ENCODE peak calls at places on chromosomes 3 and 15, in seven cellular contexts. X is stimulated activated naive CD8-positive, alpha-beta T cell treated with anti-CD3 and anti-CD28 coated beads, Interleukin-15, amount 100 ng/mL, for 72 hours; Y is ELF-1; Q is GM10248; G is amniotic stem cell; M is stimulated activated CD4-positive, alpha-beta T cell treated with anti-CD3 and anti-CD28 coated beads, Interleukin-1b, Interleukin-23, amount 100 ng/mL, for 24 hours; T is AG09319. V is an unnamed sample.

GRCh38 chr15:100457201-100457600 is 71.5 kb downstream of the CERS3 start:
- DNase-seq in X (no peak), Y (no peak), Q (no peak), G (no peak), M (no peak), T (no peak), V (peak)

GRCh38 chr3:174330303-174330702 is 528.8 kb upstream of the NAALADL2 start:
- DNase-seq in X (no peak), Y (no peak), Q (no peak), G (peak), M (no peak), T (no peak), V (peak)

GRCh38 chr3:62604746-62605351 is 231.5 kb upstream of the FEZF2 start:
- DNase-seq in X (no peak), Y (no peak), Q (no peak), G (no peak), M (no peak), T (no peak), V (no peak)

GRCh38 chr3:55488398-55489055 is 1.4 kb upstream of the WNT5A start:
- DNase-seq in X (peak), Y (peak), Q (peak), G (peak), M (no peak), T (peak), V (peak)

GRCh38 chr15:56984681-56985515 is 66.5 kb downstream of the TCF12 start:
- DNase-seq in X (no peak), Y (no peak), Q (no peak), G (no peak), M (no peak), T (no peak), V (no peak)

GRCh38 chr15:73630030-73630429 is 3.2 kb downstream of the NPTN start:
- DNase-seq in X (no peak), Y (no peak), Q (no peak), G (no peak), M (no peak), T (no peak), V (no peak)

GRCh38 chr3:78337801-78338211 is 1297.9 kb downstream of the ROBO2 start:
- DNase-seq in X (no peak), Y (no peak), Q (no peak), G (peak), M (no peak), T (peak), V (no peak)

GRCh38 chr3:117706037-117706436 is 996.5 kb downstream of the TUSC7 start:
- DNase-seq in X (no peak), Y (no peak), Q (no peak), G (peak), M (no peak), T (peak), V (no peak)

GRCh38 chr15:101307048-101307896 is 12.2 kb upstream of the SNRPA1 start:
- DNase-seq in X (no peak), Y (no peak), Q (no peak), G (no peak), M (no peak), T (no peak), V (no peak)

GRCh38 chr3:98786364-98786930 is 23.3 kb downstream of the ST3GAL6 start:
- DNase-seq in X (no peak), Y (no peak), Q (no peak), G (no peak), M (no peak), T (no peak), V (no peak)

GRCh38 chr3:186902154-186902553 is 28.2 kb upstream of the ST6GAL1 start:
- DNase-seq in X (no peak), Y (no peak), Q (no peak), G (no peak), M (no peak), T (no peak), V (peak)

GRCh38 chr3:58899159-58899952 is 150.5 kb downstream of the CFAP20DC start:
- DNase-seq in X (peak), Y (no peak), Q (peak), G (no peak), M (peak), T (peak), V (peak)

V was measured in mesendoderm.